ENCODE peak calls at places on chromosomes 3 and 15, in seven cellular contexts. One of them, this sample, is unnamed.

GRCh38 chr15:68228143-68228970 is 1.2 kb downstream of the CLN6 start:
- DNase-seq in tibial artery: no peak
- DNase-seq in uterus: no peak
- DNase-seq in GM23338: no peak
- DNase-seq in colonic mucosa: no peak
- DNase-seq in AG04450: no peak
- DNase-seq in breast epithelium: no peak
- DNase-seq in this sample: no peak

GRCh38 chr3:22940285-22940684 is 262.8 kb upstream of the UBE2E2 start:
- DNase-seq in tibial artery: no peak
- DNase-seq in uterus: no peak
- DNase-seq in GM23338: no peak
- DNase-seq in colonic mucosa: no peak
- DNase-seq in AG04450: no peak
- DNase-seq in breast epithelium: no peak
- DNase-seq in this sample: no peak

GRCh38 chr3:187568171-187568570 is 102.0 kb downstream of the SST start:
- DNase-seq in tibial artery: no peak
- DNase-seq in uterus: no peak
- DNase-seq in GM23338: no peak
- DNase-seq in colonic mucosa: no peak
- DNase-seq in AG04450: no peak
- DNase-seq in breast epithelium: no peak
- DNase-seq in this sample: no peak

GRCh38 chr15:34616613-34617012 is 33.2 kb upstream of the GOLGA8B start:
- DNase-seq in tibial artery: no peak
- DNase-seq in uterus: no peak
- DNase-seq in GM23338: peak; percentile 11
- DNase-seq in colonic mucosa: no peak
- DNase-seq in AG04450: no peak
- DNase-seq in breast epithelium: no peak
- DNase-seq in this sample: no peak

GRCh38 chr15:58771621-58772235 is 626 bp downstream of the MINDY2 start:
- DNase-seq in tibial artery: peak; percentile 54
- DNase-seq in uterus: peak; percentile 52
- DNase-seq in GM23338: peak; percentile 78
- DNase-seq in colonic mucosa: peak; percentile 76
- DNase-seq in AG04450: no peak
- DNase-seq in breast epithelium: peak; percentile 45
- DNase-seq in this sample: no peak

GRCh38 chr3:120369000-120369399 is 19.8 kb upstream of the LRRC58 start:
- DNase-seq in tibial artery: no peak
- DNase-seq in uterus: no peak
- DNase-seq in GM23338: no peak
- DNase-seq in colonic mucosa: no peak
- DNase-seq in AG04450: no peak
- DNase-seq in breast epithelium: no peak
- DNase-seq in this sample: no peak

GRCh38 chr15:100902436-100903190 is 16.5 kb upstream of the LRRK1 start:
- DNase-seq in tibial artery: peak; percentile 69
- DNase-seq in uterus: peak; percentile 93
- DNase-seq in GM23338: no peak
- DNase-seq in colonic mucosa: peak; percentile 82
- DNase-seq in AG04450: peak; percentile 69
- DNase-seq in breast epithelium: peak; percentile 93
- DNase-seq in this sample: peak; percentile 52

GRCh38 chr15:67917037-67917436 is 77.2 kb upstream of the RNU6-1 start:
- DNase-seq in tibial artery: peak; percentile 81
- DNase-seq in uterus: peak; percentile 61
- DNase-seq in GM23338: no peak
- DNase-seq in colonic mucosa: peak; percentile 42
- DNase-seq in AG04450: no peak
- DNase-seq in breast epithelium: no peak
- DNase-seq in this sample: no peak

GRCh38 chr15:57951328-57951932 is 114.1 kb downstream of the ALDH1A2 start:
- DNase-seq in tibial artery: no peak
- DNase-seq in uterus: no peak
- DNase-seq in GM23338: no peak
- DNase-seq in colonic mucosa: no peak
- DNase-seq in AG04450: no peak
- DNase-seq in breast epithelium: no peak
- DNase-seq in this sample: no peak

GRCh38 chr3:99868438-99868723 is 50.7 kb downstream of the CMSS1 start:
- DNase-seq in tibial artery: peak; percentile 27
- DNase-seq in uterus: no peak
- DNase-seq in GM23338: no peak
- DNase-seq in colonic mucosa: no peak
- DNase-seq in AG04450: no peak
- DNase-seq in breast epithelium: no peak
- DNase-seq in this sample: no peak

GRCh38 chr3:73056365-73057150 is 4.9 kb upstream of the EBLN2 start:
- DNase-seq in tibial artery: no peak
- DNase-seq in uterus: no peak
- DNase-seq in GM23338: peak; percentile 59
- DNase-seq in colonic mucosa: no peak
- DNase-seq in AG04450: no peak
- DNase-seq in breast epithelium: no peak
- DNase-seq in this sample: no peak

GRCh38 chr15:63918317-63918672 is 84.5 kb upstream of the HERC1 start:
- DNase-seq in tibial artery: no peak
- DNase-seq in uterus: no peak
- DNase-seq in GM23338: peak; percentile 45
- DNase-seq in colonic mucosa: peak; percentile 71
- DNase-seq in AG04450: no peak
- DNase-seq in breast epithelium: no peak
- DNase-seq in this sample: no peak

GRCh38 chr3:101530213-101531047 is 17.4 kb upstream of the SENP7 start:
- DNase-seq in tibial artery: no peak
- DNase-seq in uterus: no peak
- DNase-seq in GM23338: peak; percentile 63
- DNase-seq in colonic mucosa: no peak
- DNase-seq in AG04450: no peak
- DNase-seq in breast epithelium: no peak
- DNase-seq in this sample: no peak

GRCh38 chr3:72177075-72178050 is 392.4 kb upstream of the PROK2 start:
- DNase-seq in tibial artery: peak; percentile 62
- DNase-seq in uterus: peak; percentile 68
- DNase-seq in GM23338: no peak
- DNase-seq in colonic mucosa: peak; percentile 28
- DNase-seq in AG04450: no peak
- DNase-seq in breast epithelium: peak; percentile 63
- DNase-seq in this sample: no peak

GRCh38 chr15:64774556-64775523 is 549 bp downstream of the RBPMS2 start:
- DNase-seq in tibial artery: no peak
- DNase-seq in uterus: peak; percentile 47
- DNase-seq in GM23338: peak; percentile 45
- DNase-seq in colonic mucosa: no peak
- DNase-seq in AG04450: no peak
- DNase-seq in breast epithelium: no peak
- DNase-seq in this sample: no peak

GRCh38 chr15:98551936-98552562 is 96.3 kb upstream of the IGF1R start:
- DNase-seq in tibial artery: no peak
- DNase-seq in uterus: no peak
- DNase-seq in GM23338: no peak
- DNase-seq in colonic mucosa: no peak
- DNase-seq in AG04450: no peak
- DNase-seq in breast epithelium: no peak
- DNase-seq in this sample: no peak

GRCh38 chr3:84960994-84961393 is 2.2 kb downstream of the CADM2 start:
- DNase-seq in tibial artery: no peak
- DNase-seq in uterus: no peak
- DNase-seq in GM23338: no peak
- DNase-seq in colonic mucosa: no peak
- DNase-seq in AG04450: no peak
- DNase-seq in breast epithelium: no peak
- DNase-seq in this sample: no peak

GRCh38 chr3:84962460-84962859 is 3.7 kb downstream of the CADM2 start:
- DNase-seq in tibial artery: no peak
- DNase-seq in uterus: no peak
- DNase-seq in GM23338: no peak
- DNase-seq in colonic mucosa: no peak
- DNase-seq in AG04450: no peak
- DNase-seq in breast epithelium: no peak
- DNase-seq in this sample: no peak

GRCh38 chr3:84963137-84963536 is 4.3 kb downstream of the CADM2 start:
- DNase-seq in tibial artery: no peak
- DNase-seq in uterus: no peak
- DNase-seq in GM23338: peak; percentile 49
- DNase-seq in colonic mucosa: no peak
- DNase-seq in AG04450: no peak
- DNase-seq in breast epithelium: no peak
- DNase-seq in this sample: no peak

GRCh38 chr3:84960581-84960980 is 1.8 kb downstream of the CADM2 start:
- DNase-seq in tibial artery: no peak
- DNase-seq in uterus: no peak
- DNase-seq in GM23338: peak; percentile 47
- DNase-seq in colonic mucosa: no peak
- DNase-seq in AG04450: no peak
- DNase-seq in breast epithelium: no peak
- DNase-seq in this sample: no peak

DNA sequence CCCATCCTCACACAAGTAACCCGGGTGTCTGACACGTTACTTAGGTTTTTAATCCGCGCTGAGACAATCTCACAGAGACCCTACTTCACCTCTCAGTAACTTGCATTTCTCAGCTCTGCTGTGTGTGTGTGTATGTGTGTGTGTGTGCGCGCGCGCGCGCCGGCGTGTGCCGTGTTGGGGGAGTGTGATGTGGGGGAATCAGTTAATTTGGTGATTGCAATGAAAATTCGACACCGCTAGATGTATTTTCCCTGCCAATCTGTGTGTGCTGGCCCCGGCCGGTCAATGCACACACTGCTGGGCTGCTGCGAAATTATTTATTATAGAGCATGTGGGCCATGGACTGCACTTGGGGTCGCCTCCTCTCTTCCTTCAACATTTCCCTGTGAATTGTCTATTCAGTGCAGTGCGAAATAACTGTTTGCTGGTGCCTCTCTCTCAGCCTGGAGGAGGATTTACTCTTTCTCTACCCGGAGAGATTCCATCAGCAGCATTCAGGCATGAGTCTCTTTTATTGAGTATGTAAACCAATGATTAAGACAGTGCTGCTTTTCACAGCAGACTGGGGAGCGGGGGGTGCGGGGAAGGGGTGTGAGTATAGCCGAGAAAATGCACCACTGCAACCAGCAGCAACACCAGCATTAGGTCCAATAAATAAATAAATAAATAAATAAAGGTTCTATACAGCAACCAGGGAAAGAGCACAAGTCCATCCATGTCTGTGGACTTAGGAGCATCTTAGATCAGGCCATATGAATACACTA is 2.9 kb downstream of the CADM2 start:
- DNase-seq in tibial artery: no peak
- DNase-seq in uterus: no peak
- DNase-seq in GM23338: no peak
- DNase-seq in colonic mucosa: no peak
- DNase-seq in AG04450: no peak
- DNase-seq in breast epithelium: no peak
- DNase-seq in this sample: no peak
- H3K4me3 ChIP-seq in tibial artery: no peak overlapping the region
- H3K4me3 ChIP-seq in uterus: no peak overlapping the region
- H3K4me3 ChIP-seq in GM23338: peak overlapping the region; percentile 87
- H3K4me3 ChIP-seq in colonic mucosa: no peak overlapping the region
- H3K4me3 ChIP-seq in AG04450: no peak overlapping the region
- H3K4me3 ChIP-seq in breast epithelium: no peak overlapping the region
- H3K4me3 ChIP-seq in this sample: no peak overlapping the region

GRCh38 chr3:131405411-131405810 is 23.8 kb downstream of the NUDT16 start:
- DNase-seq in tibial artery: no peak
- DNase-seq in uterus: no peak
- DNase-seq in GM23338: no peak
- DNase-seq in colonic mucosa: no peak
- DNase-seq in AG04450: no peak
- DNase-seq in breast epithelium: no peak
- DNase-seq in this sample: no peak
- H3K27me3 ChIP-seq in tibial artery: no peaks in the 10 kb centered on the region
- H3K27me3 ChIP-seq in uterus: no peaks in the 10 kb centered on the region
- H3K27me3 ChIP-seq in GM23338: no peaks in the 10 kb centered on the region
- H3K27me3 ChIP-seq in colonic mucosa: no peaks in the 10 kb centered on the region
- H3K27me3 ChIP-seq in AG04450: no peaks in the 10 kb centered on the region
- H3K27me3 ChIP-seq in breast epithelium: no peaks in the 10 kb centered on the region
- H3K27me3 ChIP-seq in this sample: no peaks in the 10 kb centered on the region

GRCh38 chr3:48990636-48991421 is 788 bp downstream of the P4HTM start:
- DNase-seq in tibial artery: no peak
- DNase-seq in uterus: no peak
- DNase-seq in GM23338: peak; percentile 70
- DNase-seq in colonic mucosa: peak; percentile 64
- DNase-seq in AG04450: no peak
- DNase-seq in breast epithelium: no peak
- DNase-seq in this sample: no peak

GRCh38 chr3:48991851-48992545 is 2.0 kb downstream of the P4HTM start:
- DNase-seq in tibial artery: no peak
- DNase-seq in uterus: no peak
- DNase-seq in GM23338: no peak
- DNase-seq in colonic mucosa: no peak
- DNase-seq in AG04450: no peak
- DNase-seq in breast epithelium: no peak
- DNase-seq in this sample: no peak

GRCh38 chr3:48993834-48994233 is 3.8 kb downstream of the P4HTM start:
- DNase-seq in tibial artery: no peak
- DNase-seq in uterus: no peak
- DNase-seq in GM23338: no peak
- DNase-seq in colonic mucosa: no peak
- DNase-seq in AG04450: no peak
- DNase-seq in breast epithelium: no peak
- DNase-seq in this sample: no peak

GRCh38 chr3:48989126-48989795 is 780 bp upstream of the P4HTM start:
- DNase-seq in tibial artery: no peak
- DNase-seq in uterus: peak; percentile 49
- DNase-seq in GM23338: no peak
- DNase-seq in colonic mucosa: no peak
- DNase-seq in AG04450: no peak
- DNase-seq in breast epithelium: no peak
- DNase-seq in this sample: no peak

GRCh38 chr3:48989796-48990635 is at the start of gene P4HTM:
- DNase-seq in tibial artery: peak; percentile 90
- DNase-seq in uterus: peak; percentile 94
- DNase-seq in GM23338: peak; percentile 92
- DNase-seq in colonic mucosa: peak; percentile 90
- DNase-seq in AG04450: peak; percentile 87
- DNase-seq in breast epithelium: peak; percentile 76
- DNase-seq in this sample: peak; percentile 75
- TF ChIP-seq CTCF in tibial artery: peak; percentile 32
- TF ChIP-seq CTCF in uterus: peak; percentile 34
- TF ChIP-seq CTCF in GM23338: peak; percentile 32
- TF ChIP-seq CTCF in colonic mucosa: peak; percentile 23
- TF ChIP-seq CTCF in AG04450: peak; percentile 59
- TF ChIP-seq CTCF in breast epithelium: peak; percentile 23
- TF ChIP-seq CTCF in this sample: peak; percentile 62

DNA sequence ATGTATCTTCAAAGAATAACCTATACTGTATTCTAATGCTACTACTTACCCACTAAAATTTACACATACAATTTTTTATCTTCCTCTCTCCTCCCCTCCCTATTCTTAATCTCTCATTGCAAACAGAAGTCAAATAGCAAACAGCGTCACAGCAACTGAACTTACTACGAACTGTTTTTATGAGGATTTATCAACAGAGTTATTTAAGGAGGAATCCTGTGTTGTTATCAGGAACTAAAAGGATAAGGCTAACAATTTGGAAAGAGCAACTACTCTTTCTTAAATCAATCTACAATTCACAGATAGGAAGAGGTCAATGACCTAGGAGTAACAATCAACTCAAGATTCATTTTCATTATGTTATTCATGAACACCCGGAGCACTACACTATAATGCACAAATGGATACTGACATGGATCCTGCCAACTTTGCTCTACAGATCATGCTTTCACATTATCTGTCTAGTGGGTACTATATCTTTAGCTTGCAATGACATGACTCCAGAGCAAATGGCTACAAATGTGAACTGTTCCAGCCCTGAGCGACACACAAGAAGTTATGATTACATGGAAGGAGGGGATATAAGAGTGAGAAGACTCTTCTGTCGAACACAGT is 971 bp downstream of the FGF7 start:
- DNase-seq in tibial artery: no peak
- DNase-seq in uterus: no peak
- DNase-seq in GM23338: no peak
- DNase-seq in colonic mucosa: no peak
- DNase-seq in AG04450: no peak
- DNase-seq in breast epithelium: no peak
- DNase-seq in this sample: no peak
- H3K4me3 ChIP-seq in tibial artery: peak overlapping the region; percentile 22
- H3K4me3 ChIP-seq in uterus: peak overlapping the region; percentile 46
- H3K4me3 ChIP-seq in GM23338: no peak overlapping the region
- H3K4me3 ChIP-seq in colonic mucosa: peak overlapping the region; percentile 16
- H3K4me3 ChIP-seq in AG04450: peak overlapping the region; percentile 66
- H3K4me3 ChIP-seq in breast epithelium: peak overlapping the region; percentile 39
- H3K4me3 ChIP-seq in this sample: peak overlapping the region; percentile 52

This sample was measured in BJ.